ENCODE peak calls at places on chromosomes 13 and 19, in four cellular contexts. R is NCI-H2171 treated with DMSO at 0.1 percent for 48 hours, Z is mesendoderm, V is fibroblast of pulmonary artery. B is an unnamed sample.

GRCh38 chr13:20390526-20391175 is 135.0 kb downstream of the CRYL1 start:
- DNase-seq in R (no peak), Z (no peak), V (no peak), B (no peak)

GRCh38 chr19:10152100-10152499 is 32.4 kb upstream of the EIF3G start:
- DNase-seq in R (no peak), V (no peak), Z (no peak), B (no peak)

GRCh38 chr13:94550030-94550738 is 45.8 kb downstream of the TGDS start:
- DNase-seq in R (no peak), Z (no peak), V (peak), B (no peak)

GRCh38 chr19:13130886-13131490 is 12.9 kb downstream of the NACC1 start:
- DNase-seq in Z (no peak), V (no peak), R (no peak), B (no peak)

GRCh38 chr13:109533350-109533749 is 253.0 kb downstream of the IRS2 start:
- DNase-seq in R (no peak), V (no peak), Z (no peak), B (no peak)

GRCh38 chr19:30587869-30588268 is 215.7 kb downstream of the ZNF536 start:
- DNase-seq in Z (no peak), R (peak), V (no peak), B (no peak)

GRCh38 chr13:107450426-107450825 is 764.9 kb downstream of the LIG4 start:
- DNase-seq in Z (no peak), V (peak), R (no peak), B (no peak)

GRCh38 chr13:51298812-51299211 is 40.7 kb upstream of the SERPINE3 start:
- DNase-seq in R (peak), V (peak), Z (peak), B (no peak)

GRCh38 chr13:93603043-93603442 is 376.4 kb downstream of the GPC6 start:
- DNase-seq in R (no peak), V (peak), Z (peak), B (no peak)

GRCh38 chr13:99218545-99218944 is 17.9 kb downstream of the UBAC2 start:
- DNase-seq in V (no peak), R (no peak), Z (no peak), B (no peak)

GRCh38 chr13:41654800-41655199 is 197.4 kb downstream of the RGCC start:
- DNase-seq in Z (no peak), R (no peak), V (no peak), B (no peak)

GRCh38 chr19:3942790-3943409 is 10.0 kb downstream of the NMRK2 start:
- DNase-seq in R (no peak), Z (no peak), V (no peak), B (no peak)

GRCh38 chr13:29936051-29936813 is 85.8 kb upstream of the UBL3 start:
- DNase-seq in Z (no peak), R (no peak), V (no peak), B (no peak)

GRCh38 chr13:108018371-108018870 is 196.9 kb downstream of the LIG4 start:
- DNase-seq in V (no peak), Z (no peak), R (no peak), B (no peak)

GRCh38 chr19:42386974-42387707 is 3.0 kb downstream of the CNFN start:
- DNase-seq in V (peak), Z (peak), R (peak), B (peak)

GRCh38 chr13:65868106-65868505 is 1362.0 kb downstream of the PCDH9 start:
- DNase-seq in V (no peak), R (peak), Z (no peak), B (no peak)

GRCh38 chr19:6076675-6077463 is 33.4 kb downstream of the RFX2 start:
- DNase-seq in Z (no peak), R (no peak), V (peak), B (no peak)

GRCh38 chr13:87810391-87810801 is 139.2 kb downstream of the SLITRK5 start:
- DNase-seq in R (no peak), Z (peak), V (no peak), B (no peak)

GRCh38 chr19:38736036-38736412 is 8.2 kb downstream of the CAPN12 start:
- DNase-seq in V (no peak), Z (peak), R (no peak), B (no peak)

GRCh38 chr13:79880820-79881219 is 399.9 kb downstream of the NDFIP2 start:
- DNase-seq in R (no peak), V (peak), Z (no peak), B (no peak)

GRCh38 chr19:11426656-11427055 is 7.5 kb upstream of the RGL3 start:
- DNase-seq in Z (no peak), V (no peak), R (no peak), B (no peak)

GRCh38 chr13:110329798-110330461 is 22.8 kb downstream of the COL4A2 start:
- DNase-seq in Z (no peak), R (no peak), V (peak), B (no peak)

GRCh38 chr13:100529666-100530065 is 58.9 kb downstream of the GGACT start:
- DNase-seq in Z (no peak), R (no peak), V (no peak), B (no peak)

GRCh38 chr19:39224910-39225309 is 19.9 kb downstream of the IFNL3 start:
- DNase-seq in Z (peak), V (no peak), R (no peak), B (no peak)

GRCh38 chr19:57171551-57172081 is 4.3 kb upstream of the DUXA start:
- DNase-seq in Z (peak), V (peak), R (peak), B (no peak)

GRCh38 chr19:38838208-38838985 is 6.8 kb upstream of the ECH1 start:
- DNase-seq in R (no peak), V (no peak), Z (peak), B (no peak)

GRCh38 chr13:63517376-63517775 is 2101.7 kb upstream of the PCDH20 start:
- DNase-seq in R (no peak), V (peak), Z (no peak), B (no peak)

GRCh38 chr13:80048030-80048429 is 292.9 kb downstream of the SPRY2 start:
- DNase-seq in R (no peak), Z (no peak), V (no peak), B (no peak)

GRCh38 chr13:37136187-37136586 is 30.7 kb upstream of the CSNK1A1L start:
- DNase-seq in V (no peak), R (no peak), Z (no peak), B (no peak)

GRCh38 chr13:67990868-67991267 is 760.7 kb upstream of the PCDH9 start:
- DNase-seq in Z (no peak), V (no peak), R (no peak), B (no peak)

GRCh38 chr13:51729853-51730553 is 74.0 kb downstream of the DHRS12 start:
- DNase-seq in Z (peak), V (peak), R (no peak), B (peak)

GRCh38 chr13:106468207-106468606 is 67.3 kb downstream of the EFNB2 start:
- DNase-seq in Z (no peak), R (no peak), V (no peak), B (no peak)

GRCh38 chr19:31278555-31279435 is 70.4 kb downstream of the TSHZ3 start:
- DNase-seq in R (no peak), V (no peak), Z (no peak), B (no peak)

GRCh38 chr19:768424-768823 is 17.5 kb downstream of the MISP start:
- DNase-seq in R (no peak), Z (no peak), V (peak), B (no peak)

GRCh38 chr13:113802090-113802531 is 43.1 kb downstream of the TMEM255B start:
- DNase-seq in Z (peak), R (peak), V (peak), B (peak)

GRCh38 chr13:109586509-109587346 is 199.7 kb downstream of the IRS2 start:
- DNase-seq in V (no peak), Z (peak), R (no peak), B (no peak)

GRCh38 chr13:36904219-36904618 is 15.8 kb downstream of the SMAD9 start:
- DNase-seq in V (no peak), Z (peak), R (peak), B (no peak)

GRCh38 chr13:82758056-82758455 is 1124.2 kb downstream of the SLITRK1 start:
- DNase-seq in V (peak), R (peak), Z (peak), B (peak)

B was measured in foreskin melanocyte.